ENCODE peak calls at places on chromosomes 4 and X, in five cellular contexts. H, K, R, P and N are unnamed samples.

GRCh38 chrX:46444011-46444410 is 101.2 kb downstream of the ZNF674 start:
- DNase-seq in H (no peak), R (peak), P (peak), K (no peak), N (no peak)

GRCh38 chrX:153641575-153642312 is 5.3 kb upstream of the DUSP9 start:
- DNase-seq in R (no peak), P (no peak), K (no peak), H (no peak), N (no peak)

GRCh38 chr4:133596459-133596858 is 447.4 kb downstream of the PCDH10 start:
- DNase-seq in K (no peak), H (no peak), P (no peak), R (no peak), N (no peak)

GRCh38 chrX:134423606-134424005 is 36.4 kb upstream of the HPRT1 start:
- DNase-seq in R (peak), H (no peak), P (peak), K (no peak), N (no peak)

GRCh38 chrX:114619874-114620273 is 36.0 kb downstream of the HTR2C start:
- DNase-seq in K (no peak), P (no peak), R (peak), H (peak), N (peak)

GRCh38 chr4:166091914-166092510 is 219.0 kb downstream of the TLL1 start:
- DNase-seq in K (no peak), P (peak), R (peak), H (no peak), N (peak)

GRCh38 chr4:154626793-154627484 is 14.5 kb upstream of the FGG start:
- DNase-seq in H (peak), R (peak), K (peak), P (peak), N (peak)

GRCh38 chr4:109803924-109804571 is 2.2 kb upstream of the CFI start:
- DNase-seq in R (peak), K (no peak), P (peak), H (peak), N (peak)

GRCh38 chrX:2351321-2351720 is 149.5 kb downstream of the DHRSX start:
- DNase-seq in H (no peak), R (peak), P (peak), K (no peak), N (no peak)

GRCh38 chrX:9948406-9948805 is 18.8 kb upstream of the CLDN34 start:
- DNase-seq in R (no peak), P (peak), K (no peak), H (no peak), N (no peak)

GRCh38 chrX:40097101-40097491 is 662 bp downstream of the BCOR start:
- DNase-seq in H (peak), P (no peak), R (no peak), K (peak), N (no peak)

GRCh38 chr4:20251061-20251795 is 477 bp upstream of the SLIT2 start:
- DNase-seq in H (no peak), P (peak), K (no peak), R (peak), N (peak)

GRCh38 chrX:2962346-2962745 is 33.2 kb upstream of the ARSD start:
- DNase-seq in P (no peak), R (no peak), K (no peak), H (no peak), N (no peak)

GRCh38 chrX:44202596-44202995 is 140.9 kb downstream of the EFHC2 start:
- DNase-seq in R (no peak), K (no peak), P (no peak), H (no peak), N (no peak)

GRCh38 chrX:44203791-44204190 is 139.7 kb downstream of the EFHC2 start:
- DNase-seq in H (no peak), K (no peak), R (peak), P (no peak), N (no peak)
- TF ChIP-seq CTCF in H (no peak), K (no peak), R (peak), P (no peak), N (no peak)

DNA sequence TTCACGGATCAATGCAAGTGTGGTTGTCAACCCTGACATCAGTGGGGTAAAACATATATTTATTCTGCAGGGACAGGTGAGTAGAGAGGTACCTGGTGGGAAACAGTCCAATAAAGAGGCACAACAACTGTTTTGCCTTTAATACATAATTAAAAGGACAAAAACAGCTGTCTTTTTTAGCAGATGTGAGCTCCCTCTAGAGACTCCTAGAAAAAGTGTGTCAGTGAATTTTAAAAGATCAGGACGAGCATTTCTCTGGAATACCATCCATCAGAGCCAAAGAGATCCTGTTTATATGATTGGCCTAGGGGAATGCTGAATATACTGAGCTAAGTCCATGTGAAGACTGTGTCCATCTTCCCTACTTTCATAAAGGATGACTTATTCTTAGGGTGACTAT is 58.3 kb downstream of the TMEM144 start:
- DNase-seq in H (no peak), K (no peak), R (no peak), P (no peak), N (no peak)
- TF ChIP-seq CTCF in H (no peak), K (no peak), R (peak), P (no peak), N (no peak)

GRCh38 chrX:106036716-106037115 is 1.8 kb downstream of the SERPINA7 start:
- DNase-seq in K (no peak), H (no peak), R (no peak), P (no peak), N (no peak)

GRCh38 chrX:106039920-106040319 is 1.4 kb upstream of the SERPINA7 start:
- DNase-seq in H (no peak), P (peak), K (no peak), R (peak), N (no peak)

GRCh38 chrX:106037835-106038473 is 573 bp downstream of the SERPINA7 start:
- DNase-seq in P (no peak), H (no peak), K (no peak), R (no peak), N (no peak)

GRCh38 chrX:106038625-106039024 is at the start of gene SERPINA7:
- DNase-seq in P (no peak), R (no peak), K (no peak), H (no peak), N (no peak)

GRCh38 chrX:106035064-106035463 is 3.5 kb downstream of the SERPINA7 start:
- DNase-seq in H (no peak), K (no peak), P (no peak), R (peak), N (no peak)
- TF ChIP-seq CTCF in H (no peak), K (no peak), P (no peak), R (peak), N (peak)

DNA sequence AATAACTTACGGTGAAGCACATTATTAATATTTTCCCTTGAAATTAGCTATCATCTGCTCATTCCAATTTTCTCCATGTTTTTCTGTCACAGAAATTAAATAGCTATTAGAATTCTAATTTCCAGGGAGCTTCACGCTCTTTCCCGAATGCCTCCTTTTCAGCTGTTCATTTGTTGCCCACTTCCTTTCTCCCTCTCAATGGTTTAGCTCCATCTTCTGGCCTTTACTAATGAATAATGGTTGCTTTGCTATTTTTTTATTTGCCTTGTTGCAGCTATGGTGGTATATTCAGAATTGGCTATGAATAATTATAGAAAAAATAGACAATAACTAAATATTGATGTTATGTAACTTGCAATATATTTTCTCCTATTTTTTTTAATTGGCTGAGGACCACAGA is 70.5 kb downstream of the GRIA2 start:
- DNase-seq in P (no peak), H (no peak), K (no peak), R (peak), N (no peak)
- TF ChIP-seq CTCF in P (no peak), H (no peak), K (no peak), R (peak), N (no peak)

GRCh38 chr4:6191448-6192130 is 8.8 kb downstream of the JAKMIP1 start:
- DNase-seq in K (no peak), H (no peak), P (no peak), R (no peak), N (no peak)
- TF ChIP-seq CTCF in K (no peak), H (no peak), P (no peak), R (no peak), N (no peak)

DNA sequence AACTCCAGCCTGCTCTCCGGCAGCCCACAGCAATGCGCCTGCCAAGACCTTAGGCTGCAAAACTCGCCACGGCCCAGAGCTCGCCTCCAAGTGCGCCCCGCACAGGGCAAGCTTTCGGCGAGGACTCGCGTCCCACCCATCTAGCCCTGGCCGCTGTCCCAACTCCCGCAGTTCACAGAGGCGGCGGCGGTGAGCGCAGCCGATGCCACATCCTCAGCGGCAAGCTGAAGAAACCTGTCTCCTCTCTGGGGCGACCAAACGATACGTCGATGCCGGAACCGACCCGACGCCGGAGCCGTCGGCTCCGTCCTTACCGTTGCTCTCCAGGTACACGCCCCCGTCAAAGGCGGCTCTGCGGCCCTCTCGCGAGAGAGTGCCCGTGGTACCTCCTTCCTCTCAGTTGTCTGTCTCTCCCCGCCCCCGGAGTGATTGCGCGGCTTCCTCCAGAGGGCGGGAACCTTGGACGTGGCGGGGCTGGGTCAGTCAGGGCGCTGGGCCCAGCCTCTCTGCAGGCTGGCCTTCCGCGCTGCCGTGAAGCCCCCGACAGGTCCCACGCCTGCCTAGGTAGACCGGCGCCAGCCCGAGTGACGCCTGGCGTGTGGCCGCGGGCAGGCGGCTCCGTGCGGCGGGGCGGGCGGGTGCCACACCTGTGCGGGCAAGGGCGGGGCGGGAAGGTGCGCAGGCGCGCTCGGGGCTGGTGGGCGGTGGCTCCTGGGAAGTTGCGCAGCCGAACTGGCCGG is 380 bp upstream of the RAB33B start:
- DNase-seq in P (peak), H (peak), R (peak), K (peak), N (peak)
- TF ChIP-seq CTCF in P (peak), H (no peak), R (peak), K (no peak), N (no peak)

DNA sequence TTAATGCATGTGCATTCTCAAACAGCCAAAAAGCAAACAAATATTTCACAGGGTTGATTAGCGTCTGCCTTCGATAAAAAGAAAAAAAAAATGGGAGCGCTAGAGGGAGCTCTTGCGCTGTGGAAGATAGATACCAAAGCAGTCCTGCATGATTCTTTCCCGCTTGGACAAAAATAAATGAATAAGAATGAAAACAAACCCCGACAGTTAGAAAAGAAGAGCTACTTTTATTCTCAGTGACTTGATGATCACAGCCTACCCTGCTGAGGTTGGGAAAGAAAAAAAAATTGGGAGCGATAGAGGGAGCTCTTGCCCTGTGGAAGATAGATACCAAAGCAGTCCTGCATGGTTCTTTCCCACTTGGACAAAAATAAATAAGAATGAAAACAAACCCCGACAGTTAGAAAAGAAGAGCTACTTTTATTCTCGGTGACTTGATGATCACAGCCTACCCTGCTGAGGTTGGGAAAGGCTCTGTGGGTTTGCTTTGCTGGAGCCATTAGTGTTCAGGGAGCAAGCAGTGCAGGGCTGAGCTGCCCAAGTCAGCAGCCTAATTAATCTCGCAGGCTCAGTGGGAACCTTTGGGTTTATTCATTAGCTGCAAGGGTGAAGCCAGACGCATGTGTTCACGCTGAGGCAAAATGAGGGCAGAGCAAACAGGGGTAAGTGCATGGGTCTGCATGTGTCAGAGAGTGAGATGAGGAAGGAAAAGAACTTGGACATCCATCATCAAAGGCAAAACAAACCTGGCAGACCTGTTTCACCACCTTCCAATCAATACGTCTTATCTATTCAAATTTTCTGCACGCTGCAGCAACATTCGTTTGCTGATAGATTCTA is 249.3 kb upstream of the PRKX start:
- DNase-seq in K (no peak), P (peak), R (peak), H (peak), N (no peak)
- TF ChIP-seq CTCF in K (no peak), P (peak), R (peak), H (peak), N (peak)

GRCh38 chr4:30269850-30270249 is 450.3 kb upstream of the PCDH7 start:
- DNase-seq in R (peak), H (no peak), P (no peak), K (no peak), N (no peak)
- TF ChIP-seq CTCF in R (peak), H (no peak), P (no peak), K (no peak), N (no peak)

DNA sequence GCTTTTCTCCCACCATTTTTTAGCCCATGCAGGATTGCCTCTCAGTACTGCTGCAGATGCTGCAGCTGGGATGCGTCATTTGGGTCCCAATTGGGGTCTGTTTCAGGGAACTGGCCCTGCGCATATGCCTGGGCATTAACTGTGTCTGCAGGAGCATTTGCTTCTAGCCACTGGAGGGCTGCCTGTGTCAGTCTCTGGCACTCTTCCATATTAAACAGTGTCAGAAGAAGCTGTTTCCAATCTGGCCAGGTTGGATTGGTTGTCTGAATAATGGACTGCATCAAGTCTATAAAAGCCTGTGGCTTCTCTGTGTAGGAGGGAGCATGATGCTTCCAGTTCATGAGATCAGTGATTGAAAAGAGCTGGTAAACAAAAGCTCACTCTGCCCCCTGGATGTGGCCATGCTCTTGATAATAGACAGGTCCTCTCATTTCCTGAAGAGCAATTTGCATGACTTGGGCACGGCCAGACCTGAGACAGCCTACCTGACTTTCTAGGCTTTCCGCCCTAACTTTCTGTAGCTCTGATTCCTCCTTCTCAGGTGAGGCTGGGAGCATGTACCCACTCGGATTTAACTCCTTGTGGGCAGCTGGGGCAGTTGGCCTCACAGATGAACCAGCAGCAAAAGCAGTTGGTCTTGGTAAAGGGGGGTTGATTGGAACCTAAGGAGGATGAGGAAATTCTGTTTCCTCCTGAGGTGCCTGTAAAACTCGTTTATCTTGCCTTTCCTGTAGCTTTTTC is 29.2 kb downstream of the SULT1E1 start:
- DNase-seq in H (no peak), K (no peak), R (peak), P (peak), N (no peak)
- TF ChIP-seq CTCF in H (no peak), K (no peak), R (no peak), P (no peak), N (no peak)